ENCODE peak calls at places on chromosomes 7 and 10, in seven cellular contexts. S, P, R, L, O, H and J are unnamed samples.

GRCh38 chr7:157944734-157945291 is 608.0 kb downstream of the DNAJB6 start:
- DNase-seq in S (no peak), P (no peak), R (no peak), L (no peak), O (no peak), H (no peak), J (no peak)

GRCh38 chr10:84540617-84541288 is 212.4 kb downstream of the CCSER2 start:
- DNase-seq in S (peak), P (peak), R (no peak), L (peak), O (peak), H (peak), J (peak)

GRCh38 chr7:50769160-50769484 is 13.6 kb downstream of the GRB10 start:
- DNase-seq in S (no peak), P (no peak), R (no peak), L (peak), O (no peak), H (no peak), J (no peak)

GRCh38 chr10:7789390-7789789 is 1.4 kb downstream of the ATP5F1C start:
- DNase-seq in S (no peak), P (no peak), R (peak), L (no peak), O (peak), H (no peak), J (no peak)

GRCh38 chr10:133258066-133258817 is 18.4 kb downstream of the ADAM8 start:
- DNase-seq in S (no peak), P (no peak), R (no peak), L (no peak), O (peak), H (no peak), J (no peak)

GRCh38 chr10:123990889-123991288 is 99.3 kb upstream of the CPXM2 start:
- DNase-seq in S (no peak), P (no peak), R (no peak), L (no peak), O (no peak), H (no peak), J (no peak)

GRCh38 chr7:43721193-43721806 is 8.0 kb downstream of the COA1 start:
- DNase-seq in S (no peak), P (no peak), R (peak), L (peak), O (peak), H (peak), J (no peak)

GRCh38 chr10:119344381-119344780 is 137.0 kb downstream of the GRK5 start:
- DNase-seq in S (no peak), P (no peak), R (no peak), L (no peak), O (no peak), H (no peak), J (no peak)

GRCh38 chr7:149427096-149427680 is 33.7 kb downstream of the ZNF777 start:
- DNase-seq in S (no peak), P (no peak), R (no peak), L (no peak), O (no peak), H (no peak), J (no peak)

GRCh38 chr10:28125701-28126100 is 126.8 kb upstream of the ODAD2 start:
- DNase-seq in S (no peak), P (no peak), R (no peak), L (no peak), O (no peak), H (no peak), J (no peak)

GRCh38 chr10:14385591-14386201 is 55.0 kb upstream of the FRMD4A start:
- DNase-seq in S (no peak), P (no peak), R (no peak), L (no peak), O (no peak), H (peak), J (no peak)

GRCh38 chr10:48554246-48554645 is 50.6 kb downstream of the ARHGAP22 start:
- DNase-seq in S (no peak), P (no peak), R (no peak), L (no peak), O (no peak), H (no peak), J (no peak)

GRCh38 chr10:44264244-44264643 is 120.7 kb downstream of the CXCL12 start:
- DNase-seq in S (no peak), P (no peak), R (no peak), L (no peak), O (no peak), H (no peak), J (no peak)